ENCODE peak calls at places on chromosome 20, in four cellular contexts. One of them, this sample, is unnamed.

GRCh38 chr20:59966428-59966827 is 8.2 kb downstream of the CDH26 start:
- DNase-seq in MM.1S: no peak
- DNase-seq in dorsolateral prefrontal cortex: no peak
- DNase-seq in kidney epithelial cell: no peak
- DNase-seq in this sample: no peak

GRCh38 chr20:22686097-22686496 is 101.7 kb upstream of the FOXA2 start:
- DNase-seq in MM.1S: peak
- DNase-seq in dorsolateral prefrontal cortex: peak
- DNase-seq in kidney epithelial cell: no peak
- DNase-seq in this sample: no peak

GRCh38 chr20:53316221-53316937 is 277.3 kb downstream of the ZNF217 start:
- DNase-seq in MM.1S: no peak
- DNase-seq in dorsolateral prefrontal cortex: no peak
- DNase-seq in kidney epithelial cell: peak
- DNase-seq in this sample: no peak

GRCh38 chr20:14477125-14477524 is 139.7 kb upstream of the FLRT3 start:
- DNase-seq in MM.1S: no peak
- DNase-seq in dorsolateral prefrontal cortex: no peak
- DNase-seq in kidney epithelial cell: peak
- DNase-seq in this sample: no peak

GRCh38 chr20:36836591-36837329 is 39.2 kb upstream of the TLDC2 start:
- DNase-seq in MM.1S: peak
- DNase-seq in dorsolateral prefrontal cortex: no peak
- DNase-seq in kidney epithelial cell: no peak
- DNase-seq in this sample: no peak

GRCh38 chr20:17648306-17648646 is 33.8 kb downstream of the RRBP1 start:
- DNase-seq in MM.1S: no peak
- DNase-seq in dorsolateral prefrontal cortex: no peak
- DNase-seq in kidney epithelial cell: no peak
- DNase-seq in this sample: no peak

GRCh38 chr20:58366866-58367265 is 22.2 kb upstream of the VAPB start:
- DNase-seq in MM.1S: no peak
- DNase-seq in dorsolateral prefrontal cortex: no peak
- DNase-seq in kidney epithelial cell: no peak
- DNase-seq in this sample: no peak

GRCh38 chr20:57685134-57685851 is 24.5 kb downstream of the PMEPA1 start:
- DNase-seq in MM.1S: no peak
- DNase-seq in dorsolateral prefrontal cortex: no peak
- DNase-seq in kidney epithelial cell: no peak
- DNase-seq in this sample: no peak

GRCh38 chr20:22789661-22790060 is 205.3 kb upstream of the FOXA2 start:
- DNase-seq in MM.1S: no peak
- DNase-seq in dorsolateral prefrontal cortex: no peak
- DNase-seq in kidney epithelial cell: no peak
- DNase-seq in this sample: no peak

GRCh38 chr20:37220796-37221195 is 40.8 kb downstream of the GHRH start:
- DNase-seq in MM.1S: no peak
- DNase-seq in dorsolateral prefrontal cortex: no peak
- DNase-seq in kidney epithelial cell: no peak
- DNase-seq in this sample: no peak

GRCh38 chr20:47543006-47543431 is 41.3 kb downstream of the NCOA3 start:
- DNase-seq in MM.1S: no peak
- DNase-seq in dorsolateral prefrontal cortex: no peak
- DNase-seq in kidney epithelial cell: no peak
- DNase-seq in this sample: no peak

GRCh38 chr20:37447688-37448087 is 73.4 kb upstream of the NNAT start:
- DNase-seq in MM.1S: no peak
- DNase-seq in dorsolateral prefrontal cortex: no peak
- DNase-seq in kidney epithelial cell: no peak
- DNase-seq in this sample: no peak

GRCh38 chr20:8854566-8854965 is 214.3 kb upstream of the PLCB4 start:
- DNase-seq in MM.1S: no peak
- DNase-seq in dorsolateral prefrontal cortex: no peak
- DNase-seq in kidney epithelial cell: no peak
- DNase-seq in this sample: no peak

GRCh38 chr20:48824830-48825550 is 2.8 kb downstream of the PREX1 start:
- DNase-seq in MM.1S: no peak
- DNase-seq in dorsolateral prefrontal cortex: no peak
- DNase-seq in kidney epithelial cell: no peak
- DNase-seq in this sample: no peak

GRCh38 chr20:57582432-57583288 is 21.8 kb downstream of the PCK1 start:
- DNase-seq in MM.1S: no peak
- DNase-seq in dorsolateral prefrontal cortex: no peak
- DNase-seq in kidney epithelial cell: no peak
- DNase-seq in this sample: no peak

GRCh38 chr20:3808141-3808479 is 12.0 kb downstream of the CDC25B start:
- DNase-seq in MM.1S: no peak
- DNase-seq in dorsolateral prefrontal cortex: peak
- DNase-seq in kidney epithelial cell: no peak
- DNase-seq in this sample: no peak

GRCh38 chr20:2891343-2891742 is 18.1 kb downstream of the PTPRA start:
- DNase-seq in MM.1S: no peak
- DNase-seq in dorsolateral prefrontal cortex: no peak
- DNase-seq in kidney epithelial cell: no peak
- DNase-seq in this sample: no peak

GRCh38 chr20:12949429-12949980 is 59.3 kb upstream of the SPTLC3 start:
- DNase-seq in MM.1S: peak
- DNase-seq in dorsolateral prefrontal cortex: no peak
- DNase-seq in kidney epithelial cell: no peak
- DNase-seq in this sample: no peak

GRCh38 chr20:47075263-47075662 is 180.6 kb downstream of the EYA2 start:
- DNase-seq in MM.1S: no peak
- DNase-seq in dorsolateral prefrontal cortex: no peak
- DNase-seq in kidney epithelial cell: no peak
- DNase-seq in this sample: no peak

GRCh38 chr20:39004508-39004907 is 42.4 kb downstream of the DHX35 start:
- DNase-seq in MM.1S: peak
- DNase-seq in dorsolateral prefrontal cortex: no peak
- DNase-seq in kidney epithelial cell: no peak
- DNase-seq in this sample: no peak

GRCh38 chr20:57649617-57650015 is 29.4 kb upstream of the ZBP1 start:
- DNase-seq in MM.1S: no peak
- DNase-seq in dorsolateral prefrontal cortex: no peak
- DNase-seq in kidney epithelial cell: no peak
- DNase-seq in this sample: no peak

GRCh38 chr20:51715028-51715872 is 52.9 kb downstream of the ATP9A start:
- DNase-seq in MM.1S: no peak
- DNase-seq in dorsolateral prefrontal cortex: no peak
- DNase-seq in kidney epithelial cell: no peak
- DNase-seq in this sample: no peak

GRCh38 chr20:19121463-19121862 is 91.0 kb upstream of the SLC24A3 start:
- DNase-seq in MM.1S: no peak
- DNase-seq in dorsolateral prefrontal cortex: no peak
- DNase-seq in kidney epithelial cell: no peak
- DNase-seq in this sample: no peak

GRCh38 chr20:3039426-3039825 is 4.0 kb upstream of the GNRH2 start:
- DNase-seq in MM.1S: no peak
- DNase-seq in dorsolateral prefrontal cortex: no peak
- DNase-seq in kidney epithelial cell: no peak
- DNase-seq in this sample: no peak

GRCh38 chr20:44291754-44292153 is 19.2 kb downstream of the FITM2 start:
- DNase-seq in MM.1S: no peak
- DNase-seq in dorsolateral prefrontal cortex: no peak
- DNase-seq in kidney epithelial cell: no peak
- DNase-seq in this sample: no peak

GRCh38 chr20:44287272-44288097 is 23.5 kb downstream of the FITM2 start:
- DNase-seq in MM.1S: no peak
- DNase-seq in dorsolateral prefrontal cortex: no peak
- DNase-seq in kidney epithelial cell: no peak
- DNase-seq in this sample: no peak

GRCh38 chr20:44284032-44284431 is 27.0 kb downstream of the FITM2 start:
- DNase-seq in MM.1S: no peak
- DNase-seq in dorsolateral prefrontal cortex: no peak
- DNase-seq in kidney epithelial cell: no peak
- DNase-seq in this sample: no peak

DNA sequence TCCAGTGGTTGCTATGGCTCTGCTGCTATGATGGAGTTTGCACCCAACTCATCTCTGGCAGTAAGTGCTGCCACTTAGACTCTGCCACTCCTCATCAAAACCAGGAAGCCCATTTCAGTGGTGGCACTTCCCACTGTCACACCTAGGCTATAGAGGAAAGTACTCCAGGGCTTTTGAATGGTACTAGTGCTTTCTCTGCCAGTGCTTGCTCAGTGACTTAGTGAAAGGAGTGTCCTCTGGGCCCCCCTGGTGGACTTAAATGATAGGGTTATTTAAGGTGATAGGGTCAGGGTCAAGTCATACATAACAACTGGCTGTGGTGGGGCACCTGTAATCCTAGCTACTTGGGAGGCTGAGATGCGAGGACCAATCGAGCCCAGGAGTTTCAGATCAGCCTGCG is 22.8 kb downstream of the FITM2 start:
- DNase-seq in MM.1S: no peak
- DNase-seq in dorsolateral prefrontal cortex: no peak
- DNase-seq in kidney epithelial cell: no peak
- DNase-seq in this sample: no peak
- TF ChIP-seq CTCF in MM.1S: no peak
- TF ChIP-seq CTCF in dorsolateral prefrontal cortex: no peak
- TF ChIP-seq CTCF in kidney epithelial cell: no peak
- TF ChIP-seq CTCF in this sample: no peak

DNA sequence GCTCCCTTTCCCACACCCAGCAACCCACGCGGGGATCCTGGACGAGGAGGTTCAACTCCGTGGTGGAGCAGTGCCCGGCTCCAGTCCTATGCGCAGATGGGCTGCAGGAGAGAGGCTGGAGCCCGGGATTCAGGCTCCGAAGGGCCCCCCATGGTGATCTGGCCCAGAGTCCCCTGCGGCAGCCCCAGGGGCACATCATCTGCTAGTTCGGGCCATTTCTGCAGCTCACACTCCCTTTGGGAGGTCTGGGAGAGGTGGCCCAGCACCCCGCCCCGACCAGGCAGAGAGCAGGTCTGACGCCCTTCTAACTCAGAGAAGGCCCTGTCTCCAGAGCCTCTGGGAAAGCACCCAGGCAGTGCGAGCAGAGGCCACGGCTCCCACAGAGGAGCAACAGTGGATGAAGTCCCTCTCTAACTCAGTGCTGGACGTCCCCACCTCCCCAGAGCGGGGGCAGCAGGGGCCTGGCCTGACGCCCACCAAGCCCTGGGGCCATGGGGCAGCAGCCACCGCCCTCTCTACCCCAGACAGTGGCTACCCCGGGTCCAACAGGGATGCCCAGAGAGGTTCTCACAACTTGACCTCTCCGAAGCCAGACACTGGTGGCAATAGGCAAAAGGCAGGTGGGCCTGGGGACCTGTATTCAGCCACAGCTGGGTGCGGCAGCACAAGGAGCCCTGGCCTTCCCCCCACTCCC is 3.3 kb downstream of the KCNQ2 start:
- DNase-seq in MM.1S: no peak
- DNase-seq in dorsolateral prefrontal cortex: no peak
- DNase-seq in kidney epithelial cell: no peak
- DNase-seq in this sample: no peak
- TF ChIP-seq CTCF in MM.1S: no peak
- TF ChIP-seq CTCF in dorsolateral prefrontal cortex: no peak
- TF ChIP-seq CTCF in kidney epithelial cell: no peak
- TF ChIP-seq CTCF in this sample: no peak

DNA sequence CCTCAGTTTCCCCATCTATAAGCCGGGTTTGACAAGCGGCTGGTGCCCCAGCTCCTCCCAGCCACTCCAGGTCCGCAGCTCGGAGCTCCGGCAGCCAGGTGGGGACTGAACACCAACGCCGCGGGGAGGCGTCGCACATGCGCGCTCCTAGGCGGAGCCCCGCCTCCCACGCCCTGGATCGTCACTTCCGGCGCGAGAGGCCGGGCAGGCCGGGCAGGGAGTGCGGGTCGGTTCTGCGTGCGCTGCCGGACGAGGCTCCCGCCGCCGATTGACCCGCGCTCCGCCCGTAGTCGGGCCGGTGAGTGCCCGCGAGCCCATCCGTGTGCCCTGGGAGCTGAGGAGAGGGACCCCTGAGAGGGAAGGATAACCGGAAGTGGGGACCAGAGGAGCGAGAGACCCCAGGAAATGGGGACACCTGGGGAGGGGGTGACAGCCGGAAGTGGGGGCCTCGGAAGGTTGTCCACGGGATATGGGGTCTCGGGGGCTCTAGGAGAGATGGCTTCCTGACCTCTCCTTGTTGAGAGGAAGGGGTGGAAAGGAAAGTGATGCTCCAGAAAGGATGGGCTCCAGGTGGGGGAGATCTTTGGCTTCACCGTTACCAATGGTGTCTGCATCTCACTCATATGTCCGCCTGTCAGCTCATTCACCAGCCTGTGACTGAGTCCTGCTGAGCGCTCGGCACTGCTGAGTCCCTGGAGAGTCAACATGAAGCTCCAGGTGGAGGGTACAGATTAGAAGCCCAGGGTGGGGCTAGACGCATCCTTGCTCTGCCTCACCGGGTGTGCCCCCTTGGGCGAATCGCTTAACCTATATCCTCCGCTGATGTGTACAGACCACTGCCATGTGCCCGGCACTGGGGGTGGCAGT is at the start of gene TTPAL:
- DNase-seq in MM.1S: peak
- DNase-seq in dorsolateral prefrontal cortex: peak
- DNase-seq in kidney epithelial cell: peak
- DNase-seq in this sample: peak
- TF ChIP-seq CTCF in MM.1S: no peak
- TF ChIP-seq CTCF in dorsolateral prefrontal cortex: peak
- TF ChIP-seq CTCF in kidney epithelial cell: peak
- TF ChIP-seq CTCF in this sample: peak

GRCh38 chr20:288956-289692 is 1.4 kb downstream of the C20orf96 start:
- DNase-seq in MM.1S: no peak
- DNase-seq in dorsolateral prefrontal cortex: no peak
- DNase-seq in kidney epithelial cell: no peak
- DNase-seq in this sample: no peak

GRCh38 chr20:286508-286907 is 4.0 kb downstream of the C20orf96 start:
- DNase-seq in MM.1S: no peak
- DNase-seq in dorsolateral prefrontal cortex: no peak
- DNase-seq in kidney epithelial cell: no peak
- DNase-seq in this sample: no peak

GRCh38 chr20:294602-295001 is 2.8 kb upstream of the ZCCHC3 start:
- DNase-seq in MM.1S: no peak
- DNase-seq in dorsolateral prefrontal cortex: no peak
- DNase-seq in kidney epithelial cell: no peak
- DNase-seq in this sample: no peak

GRCh38 chr20:289693-290080 is 863 bp downstream of the C20orf96 start:
- DNase-seq in MM.1S: no peak
- DNase-seq in dorsolateral prefrontal cortex: no peak
- DNase-seq in kidney epithelial cell: no peak
- DNase-seq in this sample: no peak

DNA sequence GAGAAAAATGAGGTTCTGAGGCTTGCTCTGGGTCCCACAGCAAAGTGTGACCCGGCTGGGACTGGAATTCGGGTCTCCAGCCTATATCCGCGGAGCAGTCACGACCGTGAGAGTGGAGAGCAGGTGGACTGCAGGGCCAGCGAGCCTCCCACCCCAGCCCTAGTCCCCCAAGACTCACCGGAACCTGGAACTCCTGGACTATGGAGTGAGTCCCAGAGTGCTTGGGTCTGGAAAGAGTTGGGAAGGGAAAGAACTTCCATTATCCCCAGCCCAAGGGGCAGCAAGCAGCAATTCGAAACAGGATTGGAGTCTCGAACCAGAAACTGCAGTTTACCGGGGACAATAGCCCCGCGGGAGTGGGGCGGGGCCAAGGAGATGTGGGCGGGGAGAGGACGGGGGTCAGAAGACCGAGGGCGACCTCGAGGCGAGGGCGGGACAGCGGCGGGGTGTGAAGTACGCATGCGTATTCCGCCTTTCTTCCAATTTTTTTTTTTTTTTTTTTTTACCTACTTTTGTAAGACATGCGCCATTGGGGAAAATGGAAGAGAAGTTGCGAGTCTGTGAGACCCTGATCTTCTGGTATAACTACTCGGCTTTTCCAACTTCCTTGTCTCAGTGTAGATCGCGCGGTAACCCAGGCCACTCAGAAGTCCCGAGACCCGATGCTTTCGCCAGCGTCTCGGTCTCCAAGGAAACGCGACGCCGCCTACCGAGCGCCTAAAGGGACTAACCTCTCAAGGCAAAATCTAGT is at the start of gene C20orf96:
- DNase-seq in MM.1S: peak
- DNase-seq in dorsolateral prefrontal cortex: peak
- DNase-seq in kidney epithelial cell: peak
- DNase-seq in this sample: peak
- TF ChIP-seq CTCF in MM.1S: no peak
- TF ChIP-seq CTCF in dorsolateral prefrontal cortex: peak
- TF ChIP-seq CTCF in kidney epithelial cell: peak
- TF ChIP-seq CTCF in this sample: peak

This sample was measured in progenitor cell of endocrine pancreas.